ENCODE peak calls at places on chromosomes 4 and X, in seven cellular contexts. Q, X, O, P, R, K and L are unnamed samples.

GRCh38 chr4:106851686-106852085 is 184.4 kb downstream of the DKK2 start:
- DNase-seq in X (no peak), O (no peak), R (no peak), K (no peak), Q (no peak), P (no peak), L (no peak)

GRCh38 chr4:167282171-167282864 is 48.0 kb upstream of the SPOCK3 start:
- DNase-seq in Q (no peak), K (no peak), X (no peak), R (no peak), O (no peak), P (no peak), L (no peak)

GRCh38 chr4:10664408-10664807 is 20.2 kb downstream of the CLNK start:
- DNase-seq in X (no peak), O (no peak), K (no peak), Q (no peak), R (no peak), P (no peak), L (no peak)

GRCh38 chr4:2858451-2859217 is 15.0 kb downstream of the ADD1 start:
- DNase-seq in O (no peak), P (no peak), Q (no peak), R (no peak), X (peak; percentile 51), K (peak; percentile 56), L (no peak)

GRCh38 chr4:472881-473574 is 25.9 kb downstream of the ZNF721 start:
- DNase-seq in R (no peak), P (no peak), Q (no peak), K (no peak), O (peak; percentile 36), X (no peak), L (no peak)

GRCh38 chr4:122810669-122811068 is 16.0 kb upstream of the FGF2 start:
- DNase-seq in R (no peak), P (no peak), Q (no peak), X (no peak), K (no peak), O (no peak), L (no peak)

GRCh38 chr4:86367577-86367976 is 7.7 kb upstream of the MAPK10 start:
- DNase-seq in R (no peak), P (no peak), Q (no peak), X (no peak), K (no peak), O (no peak), L (no peak)

GRCh38 chrX:11437642-11438379 is 144.6 kb downstream of the AMELX start:
- DNase-seq in Q (no peak), K (peak; percentile 19), R (no peak), X (peak; percentile 27), P (no peak), O (no peak), L (no peak)

GRCh38 chr4:95360911-95361695 is 187.7 kb downstream of the UNC5C start:
- DNase-seq in X (no peak), K (no peak), O (no peak), P (no peak), Q (no peak), R (no peak), L (no peak)

GRCh38 chr4:78217557-78217956 is 160.4 kb downstream of the FRAS1 start:
- DNase-seq in O (no peak), P (no peak), R (no peak), K (no peak), X (no peak), Q (no peak), L (no peak)

GRCh38 chr4:32148120-32148666 is 1428.0 kb downstream of the PCDH7 start:
- DNase-seq in O (no peak), X (no peak), P (no peak), R (no peak), Q (no peak), K (no peak), L (no peak)

GRCh38 chrX:100659431-100660137 is 15.6 kb downstream of the SRPX2 start:
- DNase-seq in K (no peak), O (no peak), P (no peak), X (no peak), R (no peak), Q (no peak), L (no peak)

GRCh38 chrX:46575586-46575985 is 2.0 kb downstream of the CHST7 start:
- DNase-seq in X (no peak), K (no peak), O (no peak), P (no peak), Q (no peak), R (no peak), L (no peak)

GRCh38 chrX:69073241-69073640 is 92.0 kb downstream of the PJA1 start:
- DNase-seq in Q (no peak), O (no peak), R (no peak), P (no peak), K (no peak), X (no peak), L (no peak)

GRCh38 chrX:40313269-40313668 is 215.5 kb upstream of the BCOR start:
- DNase-seq in K (no peak), P (no peak), Q (no peak), O (no peak), R (no peak), X (no peak), L (no peak)

GRCh38 chr4:151940290-151940689 is 179.5 kb upstream of the GATB start:
- DNase-seq in X (no peak), K (no peak), O (no peak), P (no peak), R (no peak), Q (no peak), L (no peak)

GRCh38 chrX:40174594-40175415 is 77.0 kb upstream of the BCOR start:
- DNase-seq in X (no peak), O (peak; percentile 70), R (no peak), K (peak; percentile 22), Q (no peak), P (no peak), L (no peak)

GRCh38 chrX:116395752-116396151 is 40.7 kb upstream of the SLC6A14 start:
- DNase-seq in O (no peak), R (no peak), X (no peak), Q (no peak), P (no peak), K (no peak), L (no peak)

GRCh38 chr4:8593268-8594096 is 917 bp downstream of the CPZ start:
- DNase-seq in R (no peak), O (no peak), Q (no peak), K (no peak), P (no peak), X (no peak), L (no peak)

GRCh38 chr4:8596891-8597290 is 4.3 kb downstream of the CPZ start:
- DNase-seq in K (no peak), X (no peak), O (no peak), Q (no peak), R (no peak), P (no peak), L (no peak)

GRCh38 chr4:8595237-8596087 is 2.9 kb downstream of the CPZ start:
- DNase-seq in P (no peak), R (no peak), X (no peak), Q (no peak), K (no peak), O (no peak), L (no peak)

GRCh38 chr4:8592366-8593267 is at the start of gene CPZ:
- DNase-seq in R (no peak), Q (no peak), K (peak; percentile 16), P (no peak), X (peak; percentile 62), O (no peak), L (no peak)

DNA sequence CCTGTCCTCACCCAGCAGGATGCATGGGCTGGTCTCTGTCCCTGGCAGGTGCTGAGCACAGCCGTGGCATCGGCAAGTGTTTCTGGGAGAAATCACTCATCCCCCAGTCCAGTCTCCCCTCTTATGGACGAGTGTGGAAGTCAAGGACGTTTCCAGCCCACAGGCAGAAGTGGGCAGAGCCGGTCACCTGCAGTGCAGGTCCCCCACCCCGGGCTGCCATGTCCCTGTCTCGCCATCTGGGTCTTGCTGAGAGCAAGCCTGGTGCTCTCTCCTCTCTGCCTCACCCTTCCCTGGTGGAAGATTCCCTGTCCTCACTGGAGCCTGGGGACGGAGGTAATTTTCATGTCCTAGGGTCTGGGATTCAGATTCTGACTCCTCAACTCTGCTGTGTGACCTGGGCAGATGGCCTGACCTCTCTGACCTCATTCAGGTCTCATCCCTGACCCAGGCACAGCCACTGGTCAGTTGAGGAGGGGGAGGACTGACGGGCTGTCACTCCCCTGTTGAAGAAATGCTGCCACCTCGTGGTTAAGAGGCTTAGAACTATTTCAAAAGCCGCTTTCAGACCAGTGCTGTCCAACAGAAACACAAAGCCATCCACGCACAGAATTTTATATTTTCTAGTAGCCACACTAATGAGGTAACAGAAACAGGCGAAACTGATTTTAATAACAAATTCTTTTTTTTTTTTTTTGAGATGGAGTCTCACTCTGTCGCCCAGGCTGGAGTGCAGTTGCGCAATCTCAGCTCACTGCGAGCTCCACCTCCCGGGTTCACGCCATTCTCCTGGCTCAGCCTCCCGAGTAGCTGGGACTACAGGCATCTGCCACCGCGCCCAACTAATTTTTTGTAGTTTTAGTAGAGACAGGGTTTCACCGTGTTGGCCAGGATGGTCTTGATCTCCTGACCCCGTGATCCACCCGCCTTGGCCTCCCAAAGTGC is 1.8 kb downstream of the CPZ start:
- DNase-seq in O (peak; percentile 93), Q (peak; percentile 4), X (peak; percentile 94), P (no peak), K (peak; percentile 75), R (peak; percentile 69), L (peak; percentile 80)
- TF ChIP-seq TAF1 in O (no peak), Q (no peak), X (no peak), P (no peak), K (no peak), R (no peak), L (no peak)

DNA sequence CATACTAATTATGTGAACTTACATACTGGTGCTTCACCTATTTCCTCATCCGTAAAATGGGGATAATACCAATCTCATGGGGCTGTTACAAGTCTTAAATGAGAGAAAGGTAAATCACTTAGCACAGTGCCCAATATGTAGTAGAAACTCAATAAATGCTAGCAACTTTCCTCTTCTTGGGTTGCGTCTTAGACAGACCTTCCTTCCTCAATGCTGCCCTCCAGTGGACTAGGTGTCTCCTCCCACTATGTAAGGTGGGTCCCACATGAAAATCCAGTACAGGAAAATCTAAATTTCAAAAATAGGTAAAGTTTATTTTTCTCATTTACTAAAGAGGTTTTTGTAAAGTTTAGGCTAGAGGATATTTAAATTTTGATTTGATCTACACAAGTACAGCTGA is 20.6 kb downstream of the ZDHHC9 start:
- DNase-seq in R (no peak), O (peak; percentile 52), X (peak; percentile 48), Q (no peak), P (no peak), K (no peak), L (no peak)
- TF ChIP-seq TAF1 in R (no peak), O (no peak), X (no peak), Q (no peak), P (no peak), K (no peak), L (no peak)

DNA sequence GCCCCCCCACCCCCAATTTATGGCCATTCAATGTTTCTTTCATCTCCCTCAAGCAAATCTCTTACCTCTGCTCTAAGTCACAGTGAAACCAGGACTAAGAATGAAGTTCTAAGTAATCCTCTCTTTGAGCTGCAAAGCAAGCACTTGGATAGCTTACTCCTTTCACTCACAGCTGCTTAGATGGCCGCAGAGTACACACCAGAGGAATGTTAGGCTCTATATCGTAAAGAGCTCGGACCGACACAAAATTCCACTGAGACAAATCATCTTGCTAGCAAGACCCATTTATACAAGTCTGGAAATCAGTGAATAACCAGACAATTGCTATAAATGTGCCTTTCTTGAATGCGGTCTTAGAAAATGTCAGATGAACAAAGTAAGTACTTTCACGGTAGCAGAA is 135.0 kb downstream of the IDS start:
- DNase-seq in O (no peak), P (no peak), Q (no peak), R (no peak), X (no peak), K (no peak), L (no peak)
- TF ChIP-seq TAF1 in O (no peak), P (no peak), Q (no peak), R (no peak), X (no peak), K (no peak), L (no peak)

GRCh38 chrX:106862972-106863688 is 40.0 kb downstream of the RIPPLY1 start:
- DNase-seq in P (peak; percentile 15), X (no peak), Q (no peak), O (peak; percentile 24), K (peak; percentile 3), R (no peak), L (no peak)
- TF ChIP-seq TAF1 in P (no peak), X (no peak), Q (no peak), O (no peak), K (no peak), R (no peak), L (no peak)